ENCODE peak calls at places on chromosomes 12 and 14, in nine cellular contexts. One of them, this sample, is unnamed. For H3K9me3, the result is how much of the 10 kb centered on the place peaks cover.

GRCh38 chr14:103074699-103075341 is 9.2 kb upstream of the LBHD2 start:
- DNase-seq in upper lobe of right lung: peak
- DNase-seq in small intestine: no peak
- DNase-seq in MM.1S: no peak
- DNase-seq in lower lobe of right lung: peak
- DNase-seq in stomach: peak
- DNase-seq in testis: no peak
- DNase-seq in A549: peak
- DNase-seq in prostate gland: no peak
- DNase-seq in this sample: peak

GRCh38 chr14:91249841-91250616 is 5.5 kb upstream of the GPR68 start:
- DNase-seq in upper lobe of right lung: peak
- DNase-seq in small intestine: peak
- DNase-seq in MM.1S: peak
- DNase-seq in lower lobe of right lung: peak
- DNase-seq in stomach: no peak
- DNase-seq in testis: no peak
- DNase-seq in A549: peak
- DNase-seq in prostate gland: no peak
- DNase-seq in this sample: no peak

GRCh38 chr14:43792980-43793379 is 714.1 kb downstream of the FSCB start:
- DNase-seq in upper lobe of right lung: no peak
- DNase-seq in small intestine: no peak
- DNase-seq in MM.1S: no peak
- DNase-seq in lower lobe of right lung: no peak
- DNase-seq in stomach: no peak
- DNase-seq in testis: no peak
- DNase-seq in A549: no peak
- DNase-seq in prostate gland: no peak
- DNase-seq in this sample: no peak

GRCh38 chr12:524167-524951 is 64.6 kb downstream of the B4GALNT3 start:
- DNase-seq in upper lobe of right lung: no peak
- DNase-seq in small intestine: no peak
- DNase-seq in MM.1S: no peak
- DNase-seq in lower lobe of right lung: no peak
- DNase-seq in stomach: peak
- DNase-seq in testis: no peak
- DNase-seq in A549: no peak
- DNase-seq in prostate gland: peak
- DNase-seq in this sample: no peak

GRCh38 chr12:68358532-68359485 is 26.6 kb upstream of the MDM1 start:
- DNase-seq in upper lobe of right lung: no peak
- DNase-seq in small intestine: peak
- DNase-seq in MM.1S: peak
- DNase-seq in lower lobe of right lung: no peak
- DNase-seq in stomach: peak
- DNase-seq in testis: peak
- DNase-seq in A549: peak
- DNase-seq in prostate gland: peak
- DNase-seq in this sample: peak

GRCh38 chr12:9634177-9634803 is 26.6 kb upstream of the KLRB1 start:
- DNase-seq in upper lobe of right lung: no peak
- DNase-seq in small intestine: peak
- DNase-seq in MM.1S: peak
- DNase-seq in lower lobe of right lung: no peak
- DNase-seq in stomach: peak
- DNase-seq in testis: peak
- DNase-seq in A549: peak
- DNase-seq in prostate gland: peak
- DNase-seq in this sample: peak

GRCh38 chr12:21568115-21568514 is 36.5 kb downstream of the GYS2 start:
- DNase-seq in upper lobe of right lung: no peak
- DNase-seq in small intestine: no peak
- DNase-seq in MM.1S: no peak
- DNase-seq in lower lobe of right lung: no peak
- DNase-seq in stomach: no peak
- DNase-seq in testis: peak
- DNase-seq in A549: peak
- DNase-seq in prostate gland: no peak
- DNase-seq in this sample: no peak

GRCh38 chr12:116122639-116123038 is 154.9 kb downstream of the MED13L start:
- DNase-seq in upper lobe of right lung: no peak
- DNase-seq in small intestine: no peak
- DNase-seq in MM.1S: no peak
- DNase-seq in lower lobe of right lung: no peak
- DNase-seq in stomach: no peak
- DNase-seq in testis: no peak
- DNase-seq in A549: no peak
- DNase-seq in prostate gland: no peak
- DNase-seq in this sample: no peak

GRCh38 chr12:2322554-2323120 is 269.9 kb downstream of the CACNA1C start:
- DNase-seq in upper lobe of right lung: no peak
- DNase-seq in small intestine: no peak
- DNase-seq in MM.1S: no peak
- DNase-seq in lower lobe of right lung: no peak
- DNase-seq in stomach: no peak
- DNase-seq in testis: no peak
- DNase-seq in A549: no peak
- DNase-seq in prostate gland: no peak
- DNase-seq in this sample: no peak

GRCh38 chr14:71486274-71486673 is 446.0 kb upstream of the RGS6 start:
- DNase-seq in upper lobe of right lung: no peak
- DNase-seq in small intestine: no peak
- DNase-seq in MM.1S: no peak
- DNase-seq in lower lobe of right lung: no peak
- DNase-seq in stomach: no peak
- DNase-seq in testis: no peak
- DNase-seq in A549: no peak
- DNase-seq in prostate gland: no peak
- DNase-seq in this sample: no peak

GRCh38 chr14:22539831-22540230 is 49.2 kb downstream of the DAD1 start:
- DNase-seq in upper lobe of right lung: no peak
- DNase-seq in small intestine: no peak
- DNase-seq in MM.1S: no peak
- DNase-seq in lower lobe of right lung: no peak
- DNase-seq in stomach: no peak
- DNase-seq in testis: no peak
- DNase-seq in A549: no peak
- DNase-seq in prostate gland: no peak
- DNase-seq in this sample: no peak

GRCh38 chr12:75550906-75551305 is 39.5 kb upstream of the KRR1 start:
- DNase-seq in upper lobe of right lung: no peak
- DNase-seq in small intestine: no peak
- DNase-seq in MM.1S: no peak
- DNase-seq in lower lobe of right lung: no peak
- DNase-seq in stomach: no peak
- DNase-seq in testis: no peak
- DNase-seq in A549: no peak
- DNase-seq in prostate gland: no peak
- DNase-seq in this sample: no peak

GRCh38 chr12:110262442-110263388 is 18.3 kb upstream of the ATP2A2 start:
- DNase-seq in upper lobe of right lung: peak
- DNase-seq in small intestine: no peak
- DNase-seq in MM.1S: no peak
- DNase-seq in lower lobe of right lung: peak
- DNase-seq in stomach: no peak
- DNase-seq in testis: no peak
- DNase-seq in A549: no peak
- DNase-seq in prostate gland: no peak
- DNase-seq in this sample: no peak

GRCh38 chr14:45251912-45252311 is 1.1 kb downstream of the MIS18BP1 start:
- DNase-seq in upper lobe of right lung: no peak
- DNase-seq in small intestine: peak
- DNase-seq in MM.1S: peak
- DNase-seq in lower lobe of right lung: no peak
- DNase-seq in stomach: no peak
- DNase-seq in testis: no peak
- DNase-seq in A549: peak
- DNase-seq in prostate gland: no peak
- DNase-seq in this sample: peak

GRCh38 chr14:76584271-76584702 is 177.0 kb upstream of the VASH1 start:
- DNase-seq in upper lobe of right lung: no peak
- DNase-seq in small intestine: no peak
- DNase-seq in MM.1S: no peak
- DNase-seq in lower lobe of right lung: no peak
- DNase-seq in stomach: no peak
- DNase-seq in testis: no peak
- DNase-seq in A549: no peak
- DNase-seq in prostate gland: peak
- DNase-seq in this sample: no peak

GRCh38 chr12:11499802-11500201 is 104.4 kb upstream of the PRB2 start:
- DNase-seq in upper lobe of right lung: no peak
- DNase-seq in small intestine: no peak
- DNase-seq in MM.1S: no peak
- DNase-seq in lower lobe of right lung: no peak
- DNase-seq in stomach: no peak
- DNase-seq in testis: no peak
- DNase-seq in A549: no peak
- DNase-seq in prostate gland: no peak
- DNase-seq in this sample: no peak

GRCh38 chr14:51552768-51553426 is 98.8 kb upstream of the FRMD6 start:
- DNase-seq in upper lobe of right lung: no peak
- DNase-seq in small intestine: peak
- DNase-seq in MM.1S: no peak
- DNase-seq in lower lobe of right lung: no peak
- DNase-seq in stomach: no peak
- DNase-seq in testis: no peak
- DNase-seq in A549: peak
- DNase-seq in prostate gland: peak
- DNase-seq in this sample: no peak

GRCh38 chr12:96108321-96108720 is 72.9 kb upstream of the LTA4H start:
- DNase-seq in upper lobe of right lung: no peak
- DNase-seq in small intestine: peak
- DNase-seq in MM.1S: no peak
- DNase-seq in lower lobe of right lung: no peak
- DNase-seq in stomach: no peak
- DNase-seq in testis: no peak
- DNase-seq in A549: peak
- DNase-seq in prostate gland: no peak
- DNase-seq in this sample: peak

GRCh38 chr12:117032593-117033381 is 66.4 kb downstream of the TESC start:
- DNase-seq in upper lobe of right lung: no peak
- DNase-seq in small intestine: no peak
- DNase-seq in MM.1S: no peak
- DNase-seq in lower lobe of right lung: no peak
- DNase-seq in stomach: peak
- DNase-seq in testis: no peak
- DNase-seq in A549: no peak
- DNase-seq in prostate gland: no peak
- DNase-seq in this sample: no peak

GRCh38 chr12:30719060-30719459 is 23.4 kb upstream of the IPO8 start:
- DNase-seq in upper lobe of right lung: no peak
- DNase-seq in small intestine: no peak
- DNase-seq in MM.1S: peak
- DNase-seq in lower lobe of right lung: no peak
- DNase-seq in stomach: no peak
- DNase-seq in testis: no peak
- DNase-seq in A549: no peak
- DNase-seq in prostate gland: no peak
- DNase-seq in this sample: no peak

GRCh38 chr14:34692898-34693227 is 21.5 kb downstream of the CFL2 start:
- DNase-seq in upper lobe of right lung: no peak
- DNase-seq in small intestine: no peak
- DNase-seq in MM.1S: no peak
- DNase-seq in lower lobe of right lung: no peak
- DNase-seq in stomach: no peak
- DNase-seq in testis: no peak
- DNase-seq in A549: no peak
- DNase-seq in prostate gland: no peak
- DNase-seq in this sample: no peak
- H3K27ac ChIP-seq in upper lobe of right lung: no peak
- H3K27ac ChIP-seq in small intestine: no peak
- H3K27ac ChIP-seq in MM.1S: no peak
- H3K27ac ChIP-seq in lower lobe of right lung: no peak
- H3K27ac ChIP-seq in stomach: no peak
- H3K27ac ChIP-seq in testis: no peak
- H3K27ac ChIP-seq in A549: peak
- H3K27ac ChIP-seq in prostate gland: no peak
- H3K27ac ChIP-seq in this sample: no peak

DNA sequence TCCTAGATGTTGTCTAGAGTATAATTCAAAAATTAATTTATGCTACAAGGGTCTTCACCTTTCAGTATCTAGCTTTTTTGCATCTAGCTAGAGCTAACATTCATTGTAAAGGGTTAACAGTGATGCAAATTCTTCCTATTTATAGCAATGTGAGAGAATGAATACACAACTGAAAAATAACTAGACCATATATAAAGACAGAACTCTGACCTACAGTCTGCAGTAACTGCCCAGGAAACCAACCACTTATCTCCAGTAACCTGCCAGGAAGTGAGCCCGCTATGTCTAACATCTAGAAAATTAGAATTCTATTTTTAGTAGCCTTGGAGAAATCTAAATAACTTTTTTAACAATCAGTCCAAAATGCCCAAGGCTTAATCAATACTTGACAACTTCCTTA is 1021.9 kb downstream of the LRFN5 start:
- DNase-seq in upper lobe of right lung: no peak
- DNase-seq in small intestine: no peak
- DNase-seq in MM.1S: peak
- DNase-seq in lower lobe of right lung: no peak
- DNase-seq in stomach: no peak
- DNase-seq in testis: no peak
- DNase-seq in A549: no peak
- DNase-seq in prostate gland: no peak
- DNase-seq in this sample: no peak
- H3K9me3 ChIP-seq in upper lobe of right lung: under half
- H3K9me3 ChIP-seq in small intestine: under half
- H3K9me3 ChIP-seq in MM.1S: under half
- H3K9me3 ChIP-seq in lower lobe of right lung: under half
- H3K9me3 ChIP-seq in stomach: under half
- H3K9me3 ChIP-seq in testis: under half
- H3K9me3 ChIP-seq in A549: under half
- H3K9me3 ChIP-seq in prostate gland: under half
- H3K9me3 ChIP-seq in this sample: under half

DNA sequence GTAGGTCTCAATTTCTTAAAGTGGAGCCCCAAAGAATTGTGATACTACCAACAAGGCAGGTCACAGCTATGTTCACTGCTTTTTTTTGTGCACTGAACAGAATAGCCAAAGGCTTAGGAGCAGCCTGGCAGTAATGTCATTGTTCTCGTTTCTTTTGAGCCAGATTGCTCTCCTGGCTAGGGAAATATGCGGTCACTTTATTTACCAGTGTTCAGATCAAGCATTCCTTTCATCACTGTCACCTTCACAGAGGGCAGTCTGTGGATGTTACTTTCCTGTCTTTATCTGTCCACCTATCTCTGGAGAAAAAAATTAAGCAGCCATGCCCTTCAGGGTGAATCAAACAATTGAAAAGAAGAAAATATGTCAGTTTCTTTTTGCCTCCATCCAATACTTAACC is 159.6 kb downstream of the BTG1 start:
- DNase-seq in upper lobe of right lung: no peak
- DNase-seq in small intestine: no peak
- DNase-seq in MM.1S: no peak
- DNase-seq in lower lobe of right lung: no peak
- DNase-seq in stomach: no peak
- DNase-seq in testis: no peak
- DNase-seq in A549: peak
- DNase-seq in prostate gland: no peak
- DNase-seq in this sample: no peak
- H3K27ac ChIP-seq in upper lobe of right lung: no peak
- H3K27ac ChIP-seq in small intestine: no peak
- H3K27ac ChIP-seq in MM.1S: no peak
- H3K27ac ChIP-seq in lower lobe of right lung: no peak
- H3K27ac ChIP-seq in stomach: no peak
- H3K27ac ChIP-seq in testis: no peak
- H3K27ac ChIP-seq in A549: peak
- H3K27ac ChIP-seq in prostate gland: no peak
- H3K27ac ChIP-seq in this sample: no peak

GRCh38 chr14:40889126-40889525 is 717.5 kb upstream of the LRFN5 start:
- DNase-seq in upper lobe of right lung: no peak
- DNase-seq in small intestine: no peak
- DNase-seq in MM.1S: no peak
- DNase-seq in lower lobe of right lung: no peak
- DNase-seq in stomach: no peak
- DNase-seq in testis: no peak
- DNase-seq in A549: no peak
- DNase-seq in prostate gland: no peak
- DNase-seq in this sample: no peak
- H3K9me3 ChIP-seq in upper lobe of right lung: under half
- H3K9me3 ChIP-seq in small intestine: under half
- H3K9me3 ChIP-seq in MM.1S: under half
- H3K9me3 ChIP-seq in lower lobe of right lung: under half
- H3K9me3 ChIP-seq in stomach: under half
- H3K9me3 ChIP-seq in testis: under half
- H3K9me3 ChIP-seq in A549: under half
- H3K9me3 ChIP-seq in prostate gland: under half
- H3K9me3 ChIP-seq in this sample: under half